ENCODE peak calls at places on chromosomes 7 and 10, in seven cellular contexts. One of them, this sample, is unnamed.

GRCh38 chr7:9091282-9091681 is 657.9 kb downstream of the NXPH1 start:
- DNase-seq in SJSA1: no peak
- DNase-seq in astrocyte of the spinal cord: no peak
- DNase-seq in CD4-positive, CD25-positive, alpha-beta regulatory T cell: no peak
- DNase-seq in colonic mucosa: no peak
- DNase-seq in OCI-LY7: peak
- DNase-seq in trophoblast cell: peak
- DNase-seq in this sample: no peak

GRCh38 chr7:25945181-25945580 is 206.8 kb upstream of the NFE2L3 start:
- DNase-seq in SJSA1: no peak
- DNase-seq in astrocyte of the spinal cord: no peak
- DNase-seq in CD4-positive, CD25-positive, alpha-beta regulatory T cell: no peak
- DNase-seq in colonic mucosa: no peak
- DNase-seq in OCI-LY7: no peak
- DNase-seq in trophoblast cell: no peak
- DNase-seq in this sample: no peak

GRCh38 chr7:7292608-7293007 is 110.3 kb downstream of the C1GALT1 start:
- DNase-seq in SJSA1: no peak
- DNase-seq in astrocyte of the spinal cord: no peak
- DNase-seq in CD4-positive, CD25-positive, alpha-beta regulatory T cell: no peak
- DNase-seq in colonic mucosa: no peak
- DNase-seq in OCI-LY7: no peak
- DNase-seq in trophoblast cell: peak
- DNase-seq in this sample: no peak

GRCh38 chr10:124003481-124004371 is 89.7 kb downstream of the CHST15 start:
- DNase-seq in SJSA1: no peak
- DNase-seq in astrocyte of the spinal cord: no peak
- DNase-seq in CD4-positive, CD25-positive, alpha-beta regulatory T cell: no peak
- DNase-seq in colonic mucosa: peak
- DNase-seq in OCI-LY7: no peak
- DNase-seq in trophoblast cell: no peak
- DNase-seq in this sample: no peak

GRCh38 chr7:90994121-90994520 is 270.1 kb upstream of the FZD1 start:
- DNase-seq in SJSA1: no peak
- DNase-seq in astrocyte of the spinal cord: no peak
- DNase-seq in CD4-positive, CD25-positive, alpha-beta regulatory T cell: no peak
- DNase-seq in colonic mucosa: no peak
- DNase-seq in OCI-LY7: no peak
- DNase-seq in trophoblast cell: no peak
- DNase-seq in this sample: no peak

GRCh38 chr7:47573758-47574472 is 8.0 kb downstream of the TNS3 start:
- DNase-seq in SJSA1: peak
- DNase-seq in astrocyte of the spinal cord: peak
- DNase-seq in CD4-positive, CD25-positive, alpha-beta regulatory T cell: no peak
- DNase-seq in colonic mucosa: peak
- DNase-seq in OCI-LY7: no peak
- DNase-seq in trophoblast cell: peak
- DNase-seq in this sample: no peak

GRCh38 chr7:111931958-111932357 is 274.2 kb downstream of the DOCK4 start:
- DNase-seq in SJSA1: no peak
- DNase-seq in astrocyte of the spinal cord: peak
- DNase-seq in CD4-positive, CD25-positive, alpha-beta regulatory T cell: no peak
- DNase-seq in colonic mucosa: no peak
- DNase-seq in OCI-LY7: no peak
- DNase-seq in trophoblast cell: no peak
- DNase-seq in this sample: no peak

GRCh38 chr10:113485801-113486200 is 67.1 kb upstream of the HABP2 start:
- DNase-seq in SJSA1: no peak
- DNase-seq in astrocyte of the spinal cord: no peak
- DNase-seq in CD4-positive, CD25-positive, alpha-beta regulatory T cell: no peak
- DNase-seq in colonic mucosa: no peak
- DNase-seq in OCI-LY7: no peak
- DNase-seq in trophoblast cell: peak
- DNase-seq in this sample: no peak

GRCh38 chr7:75650062-75650461 is 88.7 kb downstream of the HIP1 start:
- DNase-seq in SJSA1: no peak
- DNase-seq in astrocyte of the spinal cord: no peak
- DNase-seq in CD4-positive, CD25-positive, alpha-beta regulatory T cell: no peak
- DNase-seq in colonic mucosa: no peak
- DNase-seq in OCI-LY7: no peak
- DNase-seq in trophoblast cell: no peak
- DNase-seq in this sample: peak

GRCh38 chr10:77898323-77899079 is 28.1 kb downstream of the DLG5 start:
- DNase-seq in SJSA1: no peak
- DNase-seq in astrocyte of the spinal cord: no peak
- DNase-seq in CD4-positive, CD25-positive, alpha-beta regulatory T cell: no peak
- DNase-seq in colonic mucosa: peak
- DNase-seq in OCI-LY7: no peak
- DNase-seq in trophoblast cell: no peak
- DNase-seq in this sample: peak

GRCh38 chr10:71230656-71231025 is 18.3 kb downstream of the UNC5B start:
- DNase-seq in SJSA1: peak
- DNase-seq in astrocyte of the spinal cord: no peak
- DNase-seq in CD4-positive, CD25-positive, alpha-beta regulatory T cell: no peak
- DNase-seq in colonic mucosa: no peak
- DNase-seq in OCI-LY7: no peak
- DNase-seq in trophoblast cell: no peak
- DNase-seq in this sample: peak

GRCh38 chr10:16258476-16259040 is 178.3 kb upstream of the PTER start:
- DNase-seq in SJSA1: no peak
- DNase-seq in astrocyte of the spinal cord: no peak
- DNase-seq in CD4-positive, CD25-positive, alpha-beta regulatory T cell: no peak
- DNase-seq in colonic mucosa: no peak
- DNase-seq in OCI-LY7: no peak
- DNase-seq in trophoblast cell: no peak
- DNase-seq in this sample: no peak

GRCh38 chr7:36677769-36678435 is 46.4 kb downstream of the AOAH start:
- DNase-seq in SJSA1: no peak
- DNase-seq in astrocyte of the spinal cord: no peak
- DNase-seq in CD4-positive, CD25-positive, alpha-beta regulatory T cell: no peak
- DNase-seq in colonic mucosa: no peak
- DNase-seq in OCI-LY7: no peak
- DNase-seq in trophoblast cell: no peak
- DNase-seq in this sample: no peak

DNA sequence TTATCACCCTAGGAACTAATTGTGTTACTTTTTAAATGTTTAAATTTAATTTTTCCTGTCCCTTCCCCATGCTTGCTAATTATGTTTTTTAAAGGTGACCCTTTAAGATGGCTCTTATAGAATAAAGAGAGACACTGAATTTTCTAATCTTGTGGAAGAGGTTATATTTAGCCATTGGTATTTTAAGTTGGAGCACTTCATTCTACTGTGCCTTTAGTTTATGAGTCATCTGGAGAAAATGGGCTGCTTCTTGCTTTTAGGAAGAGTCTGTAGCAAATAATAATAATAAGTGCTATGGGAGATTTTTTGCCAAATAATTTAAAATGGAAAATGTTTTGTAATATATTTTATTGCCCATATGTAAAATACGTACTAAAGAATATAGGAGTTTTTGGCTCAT is 139.7 kb downstream of the ADK start:
- DNase-seq in SJSA1: peak
- DNase-seq in astrocyte of the spinal cord: peak
- DNase-seq in CD4-positive, CD25-positive, alpha-beta regulatory T cell: no peak
- DNase-seq in colonic mucosa: no peak
- DNase-seq in OCI-LY7: no peak
- DNase-seq in trophoblast cell: peak
- DNase-seq in this sample: no peak
- H3K4me3 ChIP-seq in SJSA1: no peak
- H3K4me3 ChIP-seq in astrocyte of the spinal cord: no peak
- H3K4me3 ChIP-seq in CD4-positive, CD25-positive, alpha-beta regulatory T cell: no peak
- H3K4me3 ChIP-seq in colonic mucosa: no peak
- H3K4me3 ChIP-seq in OCI-LY7: no peak
- H3K4me3 ChIP-seq in trophoblast cell: no peak
- H3K4me3 ChIP-seq in this sample: no peak

GRCh38 chr7:157278791-157279678 is 57.8 kb upstream of the DNAJB6 start:
- DNase-seq in SJSA1: no peak
- DNase-seq in astrocyte of the spinal cord: no peak
- DNase-seq in CD4-positive, CD25-positive, alpha-beta regulatory T cell: no peak
- DNase-seq in colonic mucosa: peak
- DNase-seq in OCI-LY7: no peak
- DNase-seq in trophoblast cell: peak
- DNase-seq in this sample: no peak

GRCh38 chr7:157278167-157278790 is 58.5 kb upstream of the DNAJB6 start:
- DNase-seq in SJSA1: no peak
- DNase-seq in astrocyte of the spinal cord: no peak
- DNase-seq in CD4-positive, CD25-positive, alpha-beta regulatory T cell: no peak
- DNase-seq in colonic mucosa: no peak
- DNase-seq in OCI-LY7: no peak
- DNase-seq in trophoblast cell: no peak
- DNase-seq in this sample: no peak

GRCh38 chr7:157279679-157279972 is 57.2 kb upstream of the DNAJB6 start:
- DNase-seq in SJSA1: no peak
- DNase-seq in astrocyte of the spinal cord: no peak
- DNase-seq in CD4-positive, CD25-positive, alpha-beta regulatory T cell: no peak
- DNase-seq in colonic mucosa: no peak
- DNase-seq in OCI-LY7: no peak
- DNase-seq in trophoblast cell: no peak
- DNase-seq in this sample: no peak

GRCh38 chr7:157281221-157281998 is 55.4 kb upstream of the DNAJB6 start:
- DNase-seq in SJSA1: no peak
- DNase-seq in astrocyte of the spinal cord: no peak
- DNase-seq in CD4-positive, CD25-positive, alpha-beta regulatory T cell: no peak
- DNase-seq in colonic mucosa: no peak
- DNase-seq in OCI-LY7: no peak
- DNase-seq in trophoblast cell: peak
- DNase-seq in this sample: no peak

GRCh38 chr7:157279973-157280841 is 56.6 kb upstream of the DNAJB6 start:
- DNase-seq in SJSA1: no peak
- DNase-seq in astrocyte of the spinal cord: no peak
- DNase-seq in CD4-positive, CD25-positive, alpha-beta regulatory T cell: no peak
- DNase-seq in colonic mucosa: no peak
- DNase-seq in OCI-LY7: no peak
- DNase-seq in trophoblast cell: no peak
- DNase-seq in this sample: no peak
- H3K4me3 ChIP-seq in SJSA1: no peak
- H3K4me3 ChIP-seq in astrocyte of the spinal cord: no peak
- H3K4me3 ChIP-seq in CD4-positive, CD25-positive, alpha-beta regulatory T cell: no peak
- H3K4me3 ChIP-seq in colonic mucosa: peak
- H3K4me3 ChIP-seq in OCI-LY7: no peak
- H3K4me3 ChIP-seq in trophoblast cell: no peak
- H3K4me3 ChIP-seq in this sample: no peak

DNA sequence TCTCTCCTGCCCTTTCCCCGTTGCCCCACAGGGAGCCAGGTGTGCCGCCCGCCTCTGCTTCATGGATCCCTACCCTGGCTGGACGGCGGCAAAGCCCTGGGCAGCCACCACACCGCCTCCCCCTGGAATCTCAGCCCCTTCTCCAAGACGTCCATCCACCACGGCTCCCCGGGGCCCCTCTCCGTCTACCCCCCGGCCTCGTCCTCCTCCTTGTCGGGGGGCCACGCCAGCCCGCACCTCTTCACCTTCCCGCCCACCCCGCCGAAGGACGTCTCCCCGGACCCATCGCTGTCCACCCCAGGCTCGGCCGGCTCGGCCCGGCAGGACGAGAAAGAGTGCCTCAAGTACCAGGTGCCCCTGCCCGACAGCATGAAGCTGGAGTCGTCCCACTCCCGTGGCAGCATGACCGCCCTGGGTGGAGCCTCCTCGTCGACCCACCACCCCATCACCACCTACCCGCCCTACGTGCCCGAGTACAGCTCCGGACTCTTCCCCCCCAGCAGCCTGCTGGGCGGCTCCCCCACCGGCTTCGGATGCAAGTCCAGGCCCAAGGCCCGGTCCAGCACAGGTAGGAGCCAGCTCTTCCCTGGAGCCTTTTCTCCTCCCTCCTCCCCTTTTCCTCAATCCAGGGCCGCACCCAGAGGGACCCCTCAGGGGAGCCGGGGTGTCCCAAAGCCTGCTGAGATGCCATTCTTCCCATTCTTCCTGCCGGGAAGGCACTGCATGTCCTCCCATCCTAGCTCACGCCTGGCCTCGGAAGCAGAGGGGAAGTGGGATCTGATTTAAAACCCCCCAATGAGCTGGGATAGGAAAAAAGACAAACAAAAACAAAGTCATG is 4.0 kb downstream of the GATA3 start:
- DNase-seq in SJSA1: no peak
- DNase-seq in astrocyte of the spinal cord: no peak
- DNase-seq in CD4-positive, CD25-positive, alpha-beta regulatory T cell: no peak
- DNase-seq in colonic mucosa: no peak
- DNase-seq in OCI-LY7: no peak
- DNase-seq in trophoblast cell: peak
- DNase-seq in this sample: no peak
- H3K4me3 ChIP-seq in SJSA1: no peak
- H3K4me3 ChIP-seq in astrocyte of the spinal cord: no peak
- H3K4me3 ChIP-seq in CD4-positive, CD25-positive, alpha-beta regulatory T cell: peak
- H3K4me3 ChIP-seq in colonic mucosa: no peak
- H3K4me3 ChIP-seq in OCI-LY7: no peak
- H3K4me3 ChIP-seq in trophoblast cell: peak
- H3K4me3 ChIP-seq in this sample: no peak

GRCh38 chr10:97685395-97685958 is 1.6 kb downstream of the AVPI1 start:
- DNase-seq in SJSA1: no peak
- DNase-seq in astrocyte of the spinal cord: peak
- DNase-seq in CD4-positive, CD25-positive, alpha-beta regulatory T cell: no peak
- DNase-seq in colonic mucosa: peak
- DNase-seq in OCI-LY7: no peak
- DNase-seq in trophoblast cell: peak
- DNase-seq in this sample: peak
- H3K4me3 ChIP-seq in SJSA1: no peak
- H3K4me3 ChIP-seq in astrocyte of the spinal cord: peak
- H3K4me3 ChIP-seq in CD4-positive, CD25-positive, alpha-beta regulatory T cell: no peak
- H3K4me3 ChIP-seq in colonic mucosa: peak
- H3K4me3 ChIP-seq in OCI-LY7: no peak
- H3K4me3 ChIP-seq in trophoblast cell: no peak
- H3K4me3 ChIP-seq in this sample: peak

GRCh38 chr7:74579800-74580685 is 77.5 kb upstream of the GTF2I start:
- DNase-seq in SJSA1: no peak
- DNase-seq in astrocyte of the spinal cord: no peak
- DNase-seq in CD4-positive, CD25-positive, alpha-beta regulatory T cell: no peak
- DNase-seq in colonic mucosa: peak
- DNase-seq in OCI-LY7: no peak
- DNase-seq in trophoblast cell: peak
- DNase-seq in this sample: peak
- H3K4me3 ChIP-seq in SJSA1: no peak
- H3K4me3 ChIP-seq in astrocyte of the spinal cord: no peak
- H3K4me3 ChIP-seq in CD4-positive, CD25-positive, alpha-beta regulatory T cell: no peak
- H3K4me3 ChIP-seq in colonic mucosa: no peak
- H3K4me3 ChIP-seq in OCI-LY7: no peak
- H3K4me3 ChIP-seq in trophoblast cell: no peak
- H3K4me3 ChIP-seq in this sample: no peak

DNA sequence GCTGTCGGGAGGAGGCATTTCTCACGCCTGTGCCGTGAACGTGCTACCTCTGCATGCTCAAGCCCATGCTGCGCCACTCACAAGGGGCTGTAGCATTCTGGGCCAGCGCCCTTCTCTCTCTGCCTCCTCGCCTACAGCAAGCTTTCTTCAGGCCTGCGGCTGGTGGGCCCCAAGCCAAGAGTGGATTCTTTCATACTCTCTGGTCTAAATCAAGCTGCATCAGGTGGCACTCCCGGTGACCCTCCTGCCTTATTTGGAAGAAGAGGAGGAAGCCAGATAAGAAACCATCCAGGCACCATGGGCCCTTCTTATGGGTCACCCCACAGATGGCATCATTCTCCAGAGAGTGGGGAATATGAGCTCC is 86.7 kb upstream of the DUSP5 start:
- DNase-seq in SJSA1: peak
- DNase-seq in astrocyte of the spinal cord: peak
- DNase-seq in CD4-positive, CD25-positive, alpha-beta regulatory T cell: no peak
- DNase-seq in colonic mucosa: no peak
- DNase-seq in OCI-LY7: no peak
- DNase-seq in trophoblast cell: no peak
- DNase-seq in this sample: peak
- H3K4me3 ChIP-seq in SJSA1: no peak
- H3K4me3 ChIP-seq in astrocyte of the spinal cord: no peak
- H3K4me3 ChIP-seq in CD4-positive, CD25-positive, alpha-beta regulatory T cell: no peak
- H3K4me3 ChIP-seq in colonic mucosa: no peak
- H3K4me3 ChIP-seq in OCI-LY7: no peak
- H3K4me3 ChIP-seq in trophoblast cell: no peak
- H3K4me3 ChIP-seq in this sample: no peak

GRCh38 chr7:117124585-117125220 is 171.4 kb downstream of the ST7 start:
- DNase-seq in SJSA1: peak
- DNase-seq in astrocyte of the spinal cord: peak
- DNase-seq in CD4-positive, CD25-positive, alpha-beta regulatory T cell: peak
- DNase-seq in colonic mucosa: peak
- DNase-seq in OCI-LY7: no peak
- DNase-seq in trophoblast cell: peak
- DNase-seq in this sample: peak
- H3K4me3 ChIP-seq in SJSA1: no peak
- H3K4me3 ChIP-seq in astrocyte of the spinal cord: no peak
- H3K4me3 ChIP-seq in CD4-positive, CD25-positive, alpha-beta regulatory T cell: no peak
- H3K4me3 ChIP-seq in colonic mucosa: no peak
- H3K4me3 ChIP-seq in OCI-LY7: no peak
- H3K4me3 ChIP-seq in trophoblast cell: no peak
- H3K4me3 ChIP-seq in this sample: no peak